ENCODE peak calls at places on chromosome 3, in nine cellular contexts. G is GM04503, V is endothelial cell, C is ACHN, M is nephron progenitor cell, E is T follicular helper cell, H is astrocyte of the spinal cord, K is activated T-helper 1 cell treated with Interleukin-2 at 50 U/mL for 16 hours, T is DMS153. R is an unnamed sample.

GRCh38 chr3:100776736-100777135 is 67.4 kb downstream of the TFG start:
- DNase-seq in V (no peak), H (no peak), G (no peak), T (no peak), M (no peak), C (no peak), K (no peak), E (no peak), R (no peak)

GRCh38 chr3:120858501-120858900 is 49.5 kb upstream of the STXBP5L start:
- DNase-seq in T (no peak), G (no peak), H (no peak), K (no peak), E (no peak), M (no peak), C (no peak), V (no peak), R (no peak)

GRCh38 chr3:57018246-57018645 is 42.2 kb upstream of the SPATA12 start:
- DNase-seq in E (no peak), K (no peak), V (no peak), M (no peak), C (no peak), T (no peak), H (no peak), G (no peak), R (no peak)

GRCh38 chr3:6994081-6994668 is 133.3 kb downstream of the GRM7 start:
- DNase-seq in T (no peak), V (no peak), G (no peak), K (no peak), C (peak), E (no peak), H (peak), M (no peak), R (peak)

GRCh38 chr3:189714991-189715961 is 84.1 kb downstream of the TP63 start:
- DNase-seq in V (no peak), E (no peak), M (no peak), T (no peak), G (peak), K (no peak), H (peak), C (no peak), R (no peak)

GRCh38 chr3:168964736-168965135 is 698.8 kb downstream of the MECOM start:
- DNase-seq in T (no peak), K (no peak), H (no peak), C (no peak), M (no peak), E (no peak), G (no peak), V (no peak), R (no peak)

GRCh38 chr3:23806322-23807160 is 786 bp downstream of the UBE2E1 start:
- DNase-seq in T (no peak), K (no peak), C (no peak), H (peak), M (peak), V (peak), G (no peak), E (peak), R (peak)

GRCh38 chr3:101154386-101154785 is 161.2 kb upstream of the ABI3BP start:
- DNase-seq in M (no peak), V (no peak), T (no peak), K (no peak), C (no peak), G (no peak), H (no peak), E (no peak), R (no peak)

GRCh38 chr3:67635806-67636205 is 18.6 kb downstream of the SUCLG2 start:
- DNase-seq in T (no peak), M (no peak), E (no peak), V (no peak), C (no peak), K (no peak), G (no peak), H (peak), R (no peak)

GRCh38 chr3:122646146-122646988 is 34.3 kb upstream of the PARP14 start:
- DNase-seq in G (no peak), E (no peak), T (no peak), C (peak), M (no peak), H (no peak), K (no peak), V (no peak), R (no peak)

GRCh38 chr3:81666502-81667121 is 94.8 kb downstream of the GBE1 start:
- DNase-seq in E (no peak), M (no peak), K (no peak), C (peak), T (no peak), H (peak), G (no peak), V (no peak), R (peak)

GRCh38 chr3:35737527-35737926 is 98.2 kb downstream of the ARPP21 start:
- DNase-seq in K (no peak), T (no peak), C (no peak), M (no peak), E (no peak), H (no peak), G (no peak), V (no peak), R (no peak)

GRCh38 chr3:23438657-23439056 is 235.5 kb downstream of the UBE2E2 start:
- DNase-seq in K (no peak), H (no peak), E (no peak), T (no peak), C (no peak), G (no peak), V (no peak), M (no peak), R (no peak)